ENCODE peak calls at places on chromosomes 6 and 20, in eight cellular contexts. I is T-helper 17 cell; L is pancreas; S is hepatic stellate cell; O is sigmoid colon; R is NCI-H524 treated with DMSO at 0.1 percent for 48 hours; X is stimulated activated CD4-positive, alpha-beta T cell treated with anti-CD3 and anti-CD28 coated beads, Interleukin-15, amount 100 ng/mL, for 1 hour; H is DMS79 treated with DMSO at 0.1 percent for 48 hours. C is an unnamed sample.

GRCh38 chr6:111888928-111889696 is 15.9 kb upstream of the FYN start:
- DNase-seq in S (no peak), H (peak), I (no peak), O (no peak), L (no peak), X (no peak), R (no peak), C (peak)

GRCh38 chr6:73581293-73581692 is 60.5 kb upstream of the EEF1A1 start:
- DNase-seq in O (no peak), X (no peak), L (no peak), R (no peak), H (no peak), I (no peak), S (no peak), C (no peak)

GRCh38 chr6:124741341-124741740 is 220.9 kb upstream of the RNF217 start:
- DNase-seq in X (no peak), O (no peak), I (no peak), R (no peak), S (no peak), H (no peak), L (no peak), C (no peak)

GRCh38 chr6:87244380-87244779 is 78.0 kb upstream of the SMIM8 start:
- DNase-seq in H (no peak), S (no peak), O (no peak), X (no peak), R (no peak), I (no peak), L (no peak), C (no peak)

GRCh38 chr6:33757113-33757512 is 10.4 kb upstream of the IP6K3 start:
- DNase-seq in L (no peak), I (no peak), O (no peak), S (no peak), X (no peak), H (no peak), R (no peak), C (no peak)

GRCh38 chr6:46044876-46045617 is 29.4 kb upstream of the CLIC5 start:
- DNase-seq in R (no peak), H (no peak), O (no peak), S (peak), L (no peak), X (no peak), I (no peak), C (peak)

GRCh38 chr20:38982291-38982690 is 20.1 kb downstream of the DHX35 start:
- DNase-seq in S (no peak), X (no peak), O (no peak), H (no peak), I (no peak), R (no peak), L (no peak), C (no peak)

GRCh38 chr6:135267085-135267484 is 86.0 kb downstream of the MYB start:
- DNase-seq in L (no peak), S (no peak), O (no peak), R (no peak), I (no peak), H (peak), X (no peak), C (no peak)

GRCh38 chr6:44224154-44224977 is 971 bp downstream of the SLC29A1 start:
- DNase-seq in R (no peak), I (no peak), L (no peak), S (peak), X (no peak), O (peak), H (no peak), C (peak)

GRCh38 chr20:47680804-47681529 is 104.3 kb downstream of the SULF2 start:
- DNase-seq in I (no peak), X (no peak), L (no peak), S (no peak), H (no peak), R (no peak), O (no peak), C (no peak)

GRCh38 chr20:25605146-25605545 is 18.7 kb downstream of the NANP start:
- DNase-seq in H (no peak), I (no peak), L (no peak), S (no peak), R (no peak), X (no peak), O (no peak), C (no peak)

GRCh38 chr6:121201108-121201507 is 133.2 kb downstream of the TBC1D32 start:
- DNase-seq in L (no peak), I (no peak), X (no peak), S (no peak), R (no peak), O (no peak), H (no peak), C (no peak)

GRCh38 chr6:11042025-11042749 is 1.9 kb downstream of the ELOVL2 start:
- DNase-seq in R (no peak), H (no peak), I (no peak), S (no peak), L (no peak), O (no peak), X (no peak), C (no peak)

GRCh38 chr6:79546186-79546585 is 9.0 kb upstream of the LCA5 start:
- DNase-seq in L (no peak), O (no peak), I (no peak), S (no peak), H (peak), X (no peak), R (no peak), C (peak)